ENCODE peak calls at places on chromosome 4, in four cellular contexts. M is K562, Q is HepG2, G is GM12878. D is an unnamed sample.

GRCh38 chr4:100960232-100960631 is 387.1 kb downstream of the PPP3CA start:
- DNase-seq in M (no peak), Q (no peak), G (no peak), D (no peak)

GRCh38 chr4:176838611-176839411 is 46.1 kb upstream of the VEGFC start:
- DNase-seq in M (no peak), Q (no peak), G (no peak), D (peak; percentile 31)

GRCh38 chr4:150710770-150711375 is 128.9 kb downstream of the MAB21L2 start:
- DNase-seq in M (no peak), Q (no peak), G (no peak), D (no peak)

GRCh38 chr4:8585186-8585585 is 5.0 kb downstream of the GPR78 start:
- DNase-seq in M (no peak), Q (no peak), G (no peak), D (no peak)

GRCh38 chr4:123298798-123299197 is 97.8 kb upstream of the SPRY1 start:
- DNase-seq in M (no peak), Q (no peak), G (no peak), D (no peak)

GRCh38 chr4:2116687-2117400 is 57.7 kb downstream of the NAT8L start:
- DNase-seq in M (no peak), Q (no peak), G (no peak), D (no peak)

GRCh38 chr4:150648123-150648522 is 66.2 kb downstream of the MAB21L2 start:
- DNase-seq in M (no peak), Q (no peak), G (no peak), D (no peak)

GRCh38 chr4:15002659-15003440 is 569 bp downstream of the CPEB2 start:
- DNase-seq in M (peak; percentile 62), Q (peak; percentile 29), G (peak; percentile 25), D (peak; percentile 24)

GRCh38 chr4:163534056-163534455 is 39.6 kb downstream of the TMA16 start:
- DNase-seq in M (no peak), Q (no peak), G (no peak), D (no peak)

GRCh38 chr4:11741190-11741652 is 312.5 kb upstream of the HS3ST1 start:
- DNase-seq in M (no peak), Q (no peak), G (no peak), D (no peak)

GRCh38 chr4:17771284-17771908 is 10.0 kb downstream of the FAM184B start:
- DNase-seq in M (no peak), Q (no peak), G (no peak), D (no peak)

GRCh38 chr4:78268607-78269006 is 211.5 kb downstream of the FRAS1 start:
- DNase-seq in M (no peak), Q (no peak), G (no peak), D (no peak)

GRCh38 chr4:154329268-154329858 is 162.2 kb downstream of the DCHS2 start:
- DNase-seq in M (no peak), Q (peak; percentile 3), G (no peak), D (no peak)

GRCh38 chr4:171875291-171875690 is 62.1 kb downstream of the GALNTL6 start:
- DNase-seq in M (no peak), Q (no peak), G (no peak), D (no peak)

GRCh38 chr4:168203233-168203911 is 111.0 kb downstream of the ANXA10 start:
- DNase-seq in M (no peak), Q (no peak), G (no peak), D (no peak)

GRCh38 chr4:158945529-158946108 is 157.3 kb upstream of the RAPGEF2 start:
- DNase-seq in M (no peak), Q (no peak), G (no peak), D (no peak)

GRCh38 chr4:155751569-155751968 is 7.3 kb upstream of the GUCY1B1 start:
- DNase-seq in M (no peak), Q (no peak), G (no peak), D (no peak)

GRCh38 chr4:19205853-19206252 is 1045.9 kb upstream of the SLIT2 start:
- DNase-seq in M (no peak), Q (no peak), G (no peak), D (no peak)

GRCh38 chr4:107893171-107894137 is 37.9 kb upstream of the CYP2U1 start:
- DNase-seq in M (no peak), Q (no peak), G (no peak), D (no peak)

GRCh38 chr4:121697626-121698025 is 846 bp upstream of the ANXA5 start:
- DNase-seq in M (no peak), Q (no peak), G (no peak), D (no peak)
- TF ChIP-seq POLR2AphosphoS2 in M (no peak), Q (no peak), G (no peak), D (no peak)

GRCh38 chr4:182600836-182601235 is 316.4 kb downstream of the DCTD start:
- DNase-seq in M (no peak), Q (no peak), G (no peak), D (no peak)
- TF ChIP-seq KDM1A in M (no peak), Q (no peak), G (no peak), D (no peak)

DNA sequence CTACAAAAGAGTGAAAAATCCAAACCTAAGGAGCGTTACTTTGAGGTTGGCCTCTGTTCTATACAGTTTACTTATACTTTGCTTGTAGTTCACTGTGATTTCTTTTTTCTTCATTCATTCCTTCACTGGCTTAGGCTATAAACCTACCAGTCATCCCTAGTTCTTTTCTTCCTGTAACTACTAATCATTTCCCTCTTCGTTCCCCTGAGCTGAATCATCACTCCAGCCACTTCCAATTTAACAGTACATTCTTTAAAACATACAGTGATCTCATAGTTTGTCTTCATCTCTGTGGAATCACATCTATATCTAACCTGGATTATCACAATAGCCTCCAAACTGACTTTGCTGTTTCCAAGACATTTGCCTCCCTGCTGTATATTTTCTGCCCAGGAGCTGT is 25.2 kb upstream of the NPFFR2 start:
- DNase-seq in M (no peak), Q (no peak), G (no peak), D (no peak)
- TF ChIP-seq POLR2AphosphoS2 in M (no peak), Q (no peak), G (no peak), D (no peak)

DNA sequence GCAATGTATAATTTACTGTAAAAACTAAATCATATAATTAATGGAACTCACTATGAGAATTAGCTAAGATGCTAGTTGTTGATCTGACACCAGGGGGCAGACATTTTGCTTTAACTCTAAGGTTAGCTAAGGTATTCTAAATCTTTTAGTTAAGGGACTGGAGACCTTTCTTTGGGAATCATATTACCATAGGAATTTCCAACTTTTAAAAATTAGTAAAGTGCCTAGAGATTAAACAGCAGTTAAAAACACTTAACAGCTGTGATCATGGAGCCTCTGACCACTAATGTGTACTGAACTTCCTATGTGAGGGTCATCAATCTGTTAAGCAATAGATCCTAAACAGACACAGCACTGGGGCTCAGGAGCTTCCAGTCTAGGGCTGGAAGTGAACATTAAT is 226.6 kb downstream of the NSUN7 start:
- DNase-seq in M (peak; percentile 33), Q (peak; percentile 57), G (no peak), D (peak; percentile 59)
- TF ChIP-seq KDM1A in M (no peak), Q (no peak), G (no peak), D (no peak)

GRCh38 chr4:139526928-139527327 is 29.1 kb downstream of the SETD7 start:
- DNase-seq in M (no peak), Q (no peak), G (no peak), D (no peak)

GRCh38 chr4:139525414-139525813 is 30.6 kb downstream of the SETD7 start:
- DNase-seq in M (no peak), Q (no peak), G (peak; percentile 23), D (no peak)

GRCh38 chr4:139524062-139524631 is 31.9 kb downstream of the SETD7 start:
- DNase-seq in M (no peak), Q (no peak), G (no peak), D (no peak)

GRCh38 chr4:139530833-139531427 is 25.1 kb downstream of the SETD7 start:
- DNase-seq in M (peak; percentile 61), Q (peak; percentile 35), G (no peak), D (peak; percentile 50)

DNA sequence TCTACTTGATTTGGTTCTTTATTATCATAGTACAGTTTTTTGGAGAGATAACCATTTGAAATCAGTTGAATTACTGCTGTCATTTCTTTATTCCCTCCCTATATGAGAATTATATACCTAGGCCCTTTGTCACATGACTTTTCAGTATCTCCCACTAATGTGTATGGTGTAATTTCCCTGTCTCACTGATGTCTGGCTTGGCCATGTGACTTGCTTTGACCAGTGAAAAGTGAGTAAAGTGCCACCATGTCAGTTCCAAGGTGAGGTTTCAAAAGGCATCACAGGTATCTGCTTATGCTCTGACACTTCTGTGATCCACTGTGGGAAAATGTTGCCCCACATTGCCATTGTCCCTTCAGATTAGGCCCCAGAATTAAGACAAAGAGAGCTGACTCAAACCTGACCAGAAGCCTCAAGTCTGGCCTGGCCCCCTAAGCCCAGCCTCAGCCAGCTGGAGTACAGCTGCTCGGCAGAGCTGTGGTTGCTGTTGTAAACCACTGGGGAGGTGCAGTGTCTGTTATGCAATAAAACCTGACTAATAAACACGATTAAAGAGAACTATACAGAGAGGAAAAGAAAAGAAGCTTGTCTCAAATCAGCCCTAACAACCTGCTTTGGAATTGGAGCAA is 27.5 kb downstream of the SETD7 start:
- DNase-seq in M (no peak), Q (no peak), G (peak; percentile 11), D (no peak)
- TF ChIP-seq POLR2AphosphoS2 in M (no peak), Q (no peak), G (no peak), D (no peak)